ENCODE peak calls at places on chromosomes 4 and X, in five cellular contexts. One of them, this sample, is unnamed.

GRCh38 chr4:126264839-126265238 is 950.1 kb downstream of the FAT4 start:
- DNase-seq in HCT116: no peak
- DNase-seq in tibial artery: no peak
- DNase-seq in CD4-positive, CD25-positive, alpha-beta regulatory T cell: no peak
- DNase-seq in lung: no peak
- DNase-seq in this sample: no peak

GRCh38 chr4:184349283-184350039 is 124.9 kb downstream of the IRF2 start:
- DNase-seq in HCT116: no peak
- DNase-seq in tibial artery: no peak
- DNase-seq in CD4-positive, CD25-positive, alpha-beta regulatory T cell: no peak
- DNase-seq in lung: no peak
- DNase-seq in this sample: no peak

GRCh38 chr4:1622956-1623355 is 61.2 kb downstream of the FAM53A start:
- DNase-seq in HCT116: no peak
- DNase-seq in tibial artery: no peak
- DNase-seq in CD4-positive, CD25-positive, alpha-beta regulatory T cell: no peak
- DNase-seq in lung: no peak
- DNase-seq in this sample: no peak

GRCh38 chr4:15238720-15239119 is 189.1 kb upstream of the C1QTNF7 start:
- DNase-seq in HCT116: no peak
- DNase-seq in tibial artery: no peak
- DNase-seq in CD4-positive, CD25-positive, alpha-beta regulatory T cell: peak; percentile 14
- DNase-seq in lung: peak; percentile 38
- DNase-seq in this sample: no peak

GRCh38 chr4:102388636-102389035 is 43.4 kb upstream of the SLC39A8 start:
- DNase-seq in HCT116: no peak
- DNase-seq in tibial artery: no peak
- DNase-seq in CD4-positive, CD25-positive, alpha-beta regulatory T cell: no peak
- DNase-seq in lung: no peak
- DNase-seq in this sample: no peak

GRCh38 chr4:39609454-39609911 is 29.2 kb downstream of the SMIM14 start:
- DNase-seq in HCT116: no peak
- DNase-seq in tibial artery: no peak
- DNase-seq in CD4-positive, CD25-positive, alpha-beta regulatory T cell: no peak
- DNase-seq in lung: no peak
- DNase-seq in this sample: no peak

GRCh38 chrX:144586756-144587155 is 660.5 kb upstream of the SPANXN1 start:
- DNase-seq in HCT116: no peak
- DNase-seq in tibial artery: no peak
- DNase-seq in CD4-positive, CD25-positive, alpha-beta regulatory T cell: no peak
- DNase-seq in lung: peak; percentile 31
- DNase-seq in this sample: no peak

GRCh38 chr4:2141762-2142520 is 82.8 kb downstream of the NAT8L start:
- DNase-seq in HCT116: no peak
- DNase-seq in tibial artery: no peak
- DNase-seq in CD4-positive, CD25-positive, alpha-beta regulatory T cell: no peak
- DNase-seq in lung: no peak
- DNase-seq in this sample: no peak

GRCh38 chr4:57719451-57719850 is 609.3 kb upstream of the IGFBP7 start:
- DNase-seq in HCT116: no peak
- DNase-seq in tibial artery: no peak
- DNase-seq in CD4-positive, CD25-positive, alpha-beta regulatory T cell: no peak
- DNase-seq in lung: no peak
- DNase-seq in this sample: no peak

GRCh38 chrX:143632625-143633387 is 3.1 kb downstream of the SLITRK4 start:
- DNase-seq in HCT116: no peak
- DNase-seq in tibial artery: peak; percentile 29
- DNase-seq in CD4-positive, CD25-positive, alpha-beta regulatory T cell: no peak
- DNase-seq in lung: no peak
- DNase-seq in this sample: no peak

GRCh38 chr4:81470456-81471327 is 1.0 kb downstream of the RASGEF1B start:
- DNase-seq in HCT116: no peak
- DNase-seq in tibial artery: peak; percentile 73
- DNase-seq in CD4-positive, CD25-positive, alpha-beta regulatory T cell: peak; percentile 35
- DNase-seq in lung: peak; percentile 52
- DNase-seq in this sample: peak; percentile 79

GRCh38 chr4:134911941-134912340 is 710.4 kb upstream of the PABPC4L start:
- DNase-seq in HCT116: no peak
- DNase-seq in tibial artery: no peak
- DNase-seq in CD4-positive, CD25-positive, alpha-beta regulatory T cell: no peak
- DNase-seq in lung: no peak
- DNase-seq in this sample: no peak

GRCh38 chr4:134905061-134905460 is 703.5 kb upstream of the PABPC4L start:
- DNase-seq in HCT116: no peak
- DNase-seq in tibial artery: no peak
- DNase-seq in CD4-positive, CD25-positive, alpha-beta regulatory T cell: no peak
- DNase-seq in lung: no peak
- DNase-seq in this sample: no peak

DNA sequence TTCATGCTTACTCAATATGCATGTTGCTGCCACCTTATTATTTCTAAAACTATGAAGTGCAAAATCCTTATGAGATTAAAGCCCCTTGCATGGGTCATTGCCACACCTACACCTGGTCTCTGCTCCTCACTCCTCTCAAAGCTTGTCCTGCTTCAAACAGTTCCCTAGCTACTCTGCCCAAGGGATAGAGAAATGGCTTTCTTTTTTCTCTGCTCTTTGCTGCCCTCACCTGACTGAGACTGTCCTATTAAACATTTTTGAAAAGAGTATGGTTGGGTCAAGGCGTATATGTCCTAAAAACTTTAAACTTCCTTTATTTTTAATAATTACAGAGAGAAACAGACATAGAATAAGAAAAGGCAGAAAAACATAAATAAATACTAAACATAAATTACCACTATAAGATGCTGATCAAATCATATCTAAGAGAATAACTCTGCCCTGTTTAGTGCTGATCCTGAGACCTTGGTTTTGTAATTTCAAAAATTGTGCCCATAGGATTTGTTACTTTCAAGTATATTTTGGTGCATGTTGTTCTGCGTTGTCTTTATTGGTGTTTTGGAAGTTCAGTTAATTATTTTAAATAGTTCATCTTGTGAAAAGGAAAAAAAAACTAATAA is 704.9 kb upstream of the PABPC4L start:
- DNase-seq in HCT116: no peak
- DNase-seq in tibial artery: no peak
- DNase-seq in CD4-positive, CD25-positive, alpha-beta regulatory T cell: no peak
- DNase-seq in lung: no peak
- DNase-seq in this sample: no peak
- H3K27ac ChIP-seq in HCT116: no peak overlapping the region
- H3K27ac ChIP-seq in tibial artery: no peak overlapping the region
- H3K27ac ChIP-seq in CD4-positive, CD25-positive, alpha-beta regulatory T cell: no peak overlapping the region
- H3K27ac ChIP-seq in lung: no peak overlapping the region
- H3K27ac ChIP-seq in this sample: no peak overlapping the region

DNA sequence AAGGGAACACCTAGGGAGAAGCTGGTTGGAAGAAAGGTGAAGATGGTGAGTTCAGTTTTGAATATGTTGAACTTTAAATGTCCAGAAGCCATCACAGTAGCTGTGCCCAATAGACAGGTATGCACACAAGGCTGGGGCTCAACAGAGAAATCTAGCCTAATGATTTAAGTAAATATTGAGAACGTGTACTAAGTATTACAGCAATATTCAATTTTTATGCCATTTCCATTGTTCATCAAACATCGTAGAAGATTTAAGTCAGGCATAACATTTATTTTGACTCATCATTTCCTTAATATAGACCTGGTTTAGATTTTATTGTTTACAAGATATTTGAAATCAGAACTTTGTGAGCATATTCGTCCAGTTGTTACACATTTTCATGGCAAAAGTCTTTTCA is 116.4 kb downstream of the HPGD start:
- DNase-seq in HCT116: no peak
- DNase-seq in tibial artery: no peak
- DNase-seq in CD4-positive, CD25-positive, alpha-beta regulatory T cell: no peak
- DNase-seq in lung: no peak
- DNase-seq in this sample: no peak
- H3K27ac ChIP-seq in HCT116: no peak overlapping the region
- H3K27ac ChIP-seq in tibial artery: no peak overlapping the region
- H3K27ac ChIP-seq in CD4-positive, CD25-positive, alpha-beta regulatory T cell: no peak overlapping the region
- H3K27ac ChIP-seq in lung: no peak overlapping the region
- H3K27ac ChIP-seq in this sample: no peak overlapping the region

GRCh38 chrX:23786268-23786815 is 3.4 kb downstream of the SAT1 start:
- DNase-seq in HCT116: no peak
- DNase-seq in tibial artery: no peak
- DNase-seq in CD4-positive, CD25-positive, alpha-beta regulatory T cell: no peak
- DNase-seq in lung: no peak
- DNase-seq in this sample: no peak
- H3K27ac ChIP-seq in HCT116: peak overlapping the region; percentile 78
- H3K27ac ChIP-seq in tibial artery: no peak overlapping the region
- H3K27ac ChIP-seq in CD4-positive, CD25-positive, alpha-beta regulatory T cell: no peak overlapping the region
- H3K27ac ChIP-seq in lung: peak overlapping the region; percentile 40
- H3K27ac ChIP-seq in this sample: no peak overlapping the region

GRCh38 chr4:156837625-156838345 is 133.8 kb downstream of the PDGFC start:
- DNase-seq in HCT116: no peak
- DNase-seq in tibial artery: no peak
- DNase-seq in CD4-positive, CD25-positive, alpha-beta regulatory T cell: no peak
- DNase-seq in lung: no peak
- DNase-seq in this sample: no peak
- H3K27ac ChIP-seq in HCT116: no peak overlapping the region
- H3K27ac ChIP-seq in tibial artery: peak overlapping the region; percentile 69
- H3K27ac ChIP-seq in CD4-positive, CD25-positive, alpha-beta regulatory T cell: no peak overlapping the region
- H3K27ac ChIP-seq in lung: no peak overlapping the region
- H3K27ac ChIP-seq in this sample: peak overlapping the region; percentile 62

GRCh38 chr4:8238515-8239053 is 31.0 kb upstream of the HTRA3 start:
- DNase-seq in HCT116: no peak
- DNase-seq in tibial artery: no peak
- DNase-seq in CD4-positive, CD25-positive, alpha-beta regulatory T cell: no peak
- DNase-seq in lung: no peak
- DNase-seq in this sample: no peak
- H3K27ac ChIP-seq in HCT116: no peak overlapping the region
- H3K27ac ChIP-seq in tibial artery: no peak overlapping the region
- H3K27ac ChIP-seq in CD4-positive, CD25-positive, alpha-beta regulatory T cell: no peak overlapping the region
- H3K27ac ChIP-seq in lung: no peak overlapping the region
- H3K27ac ChIP-seq in this sample: no peak overlapping the region

This sample was measured in ascending aorta.